ENCODE peak calls at places on chromosome X, in nine cellular contexts. One of them, this sample, is unnamed.

GRCh38 chrX:111282991-111283390 is 12.7 kb upstream of the CAPN6 start:
- DNase-seq in fibroblast of lung: no peak
- DNase-seq in NCI-H510A: no peak
- DNase-seq in stimulated activated CD4-positive, alpha-beta T cell treated with anti-CD3 and anti-CD28 coated beads, Interleukin-4, amount 100 ng/mL, for 4 hours: no peak
- DNase-seq in naive thymus-derived CD8-positive, alpha-beta T cell: no peak
- DNase-seq in ELF-1: no peak
- DNase-seq in left ventricle myocardium superior: no peak
- DNase-seq in GM23248: no peak
- DNase-seq in astrocyte of the cerebellum: no peak
- DNase-seq in this sample: no peak

GRCh38 chrX:133527825-133528224 is 112.5 kb upstream of the GPC4 start:
- DNase-seq in naive thymus-derived CD8-positive, alpha-beta T cell: no peak
- DNase-seq in astrocyte of the cerebellum: no peak
- DNase-seq in left ventricle myocardium superior: no peak
- DNase-seq in stimulated activated CD4-positive, alpha-beta T cell treated with anti-CD3 and anti-CD28 coated beads, Interleukin-4, amount 100 ng/mL, for 4 hours: no peak
- DNase-seq in fibroblast of lung: no peak
- DNase-seq in NCI-H510A: no peak
- DNase-seq in GM23248: no peak
- DNase-seq in ELF-1: no peak
- DNase-seq in this sample: no peak

GRCh38 chrX:135384161-135384836 is 37.4 kb upstream of the SMIM10L2A start:
- DNase-seq in stimulated activated CD4-positive, alpha-beta T cell treated with anti-CD3 and anti-CD28 coated beads, Interleukin-4, amount 100 ng/mL, for 4 hours: peak
- DNase-seq in NCI-H510A: no peak
- DNase-seq in GM23248: no peak
- DNase-seq in astrocyte of the cerebellum: no peak
- DNase-seq in naive thymus-derived CD8-positive, alpha-beta T cell: no peak
- DNase-seq in left ventricle myocardium superior: no peak
- DNase-seq in ELF-1: no peak
- DNase-seq in fibroblast of lung: no peak
- DNase-seq in this sample: no peak

GRCh38 chrX:151153086-151153485 is 23.3 kb upstream of the GPR50 start:
- DNase-seq in astrocyte of the cerebellum: no peak
- DNase-seq in naive thymus-derived CD8-positive, alpha-beta T cell: no peak
- DNase-seq in stimulated activated CD4-positive, alpha-beta T cell treated with anti-CD3 and anti-CD28 coated beads, Interleukin-4, amount 100 ng/mL, for 4 hours: no peak
- DNase-seq in NCI-H510A: no peak
- DNase-seq in left ventricle myocardium superior: no peak
- DNase-seq in ELF-1: peak
- DNase-seq in GM23248: peak
- DNase-seq in fibroblast of lung: peak
- DNase-seq in this sample: peak

GRCh38 chrX:53321216-53321942 is 40.0 kb upstream of the IQSEC2 start:
- DNase-seq in astrocyte of the cerebellum: no peak
- DNase-seq in left ventricle myocardium superior: peak
- DNase-seq in stimulated activated CD4-positive, alpha-beta T cell treated with anti-CD3 and anti-CD28 coated beads, Interleukin-4, amount 100 ng/mL, for 4 hours: no peak
- DNase-seq in naive thymus-derived CD8-positive, alpha-beta T cell: peak
- DNase-seq in GM23248: peak
- DNase-seq in ELF-1: no peak
- DNase-seq in NCI-H510A: no peak
- DNase-seq in fibroblast of lung: no peak
- DNase-seq in this sample: no peak

GRCh38 chrX:24761306-24761705 is 67.6 kb downstream of the POLA1 start:
- DNase-seq in stimulated activated CD4-positive, alpha-beta T cell treated with anti-CD3 and anti-CD28 coated beads, Interleukin-4, amount 100 ng/mL, for 4 hours: no peak
- DNase-seq in ELF-1: no peak
- DNase-seq in astrocyte of the cerebellum: no peak
- DNase-seq in GM23248: no peak
- DNase-seq in naive thymus-derived CD8-positive, alpha-beta T cell: no peak
- DNase-seq in NCI-H510A: no peak
- DNase-seq in left ventricle myocardium superior: no peak
- DNase-seq in fibroblast of lung: peak
- DNase-seq in this sample: no peak

GRCh38 chrX:84760560-84760959 is 243.1 kb upstream of the APOOL start:
- DNase-seq in fibroblast of lung: no peak
- DNase-seq in astrocyte of the cerebellum: no peak
- DNase-seq in ELF-1: no peak
- DNase-seq in NCI-H510A: no peak
- DNase-seq in left ventricle myocardium superior: no peak
- DNase-seq in GM23248: no peak
- DNase-seq in naive thymus-derived CD8-positive, alpha-beta T cell: no peak
- DNase-seq in stimulated activated CD4-positive, alpha-beta T cell treated with anti-CD3 and anti-CD28 coated beads, Interleukin-4, amount 100 ng/mL, for 4 hours: no peak
- DNase-seq in this sample: no peak

GRCh38 chrX:15292861-15293260 is 22.6 kb downstream of the ASB11 start:
- DNase-seq in GM23248: no peak
- DNase-seq in NCI-H510A: no peak
- DNase-seq in stimulated activated CD4-positive, alpha-beta T cell treated with anti-CD3 and anti-CD28 coated beads, Interleukin-4, amount 100 ng/mL, for 4 hours: no peak
- DNase-seq in fibroblast of lung: no peak
- DNase-seq in naive thymus-derived CD8-positive, alpha-beta T cell: no peak
- DNase-seq in ELF-1: no peak
- DNase-seq in astrocyte of the cerebellum: no peak
- DNase-seq in left ventricle myocardium superior: no peak
- DNase-seq in this sample: no peak

GRCh38 chrX:12978205-12979010 is 3.5 kb downstream of the TMSB4X start:
- DNase-seq in left ventricle myocardium superior: peak
- DNase-seq in fibroblast of lung: peak
- DNase-seq in ELF-1: peak
- DNase-seq in stimulated activated CD4-positive, alpha-beta T cell treated with anti-CD3 and anti-CD28 coated beads, Interleukin-4, amount 100 ng/mL, for 4 hours: peak
- DNase-seq in naive thymus-derived CD8-positive, alpha-beta T cell: peak
- DNase-seq in NCI-H510A: no peak
- DNase-seq in astrocyte of the cerebellum: no peak
- DNase-seq in GM23248: peak
- DNase-seq in this sample: peak

GRCh38 chrX:150919401-150919800 is 20.9 kb upstream of the CD99L2 start:
- DNase-seq in astrocyte of the cerebellum: no peak
- DNase-seq in GM23248: no peak
- DNase-seq in NCI-H510A: no peak
- DNase-seq in ELF-1: no peak
- DNase-seq in fibroblast of lung: no peak
- DNase-seq in naive thymus-derived CD8-positive, alpha-beta T cell: no peak
- DNase-seq in stimulated activated CD4-positive, alpha-beta T cell treated with anti-CD3 and anti-CD28 coated beads, Interleukin-4, amount 100 ng/mL, for 4 hours: no peak
- DNase-seq in left ventricle myocardium superior: no peak
- DNase-seq in this sample: no peak